ENCODE peak calls at places on chromosomes 3 and 15, in five cellular contexts. One of them, this sample, is unnamed.

GRCh38 chr3:65714138-65714537 is 324.6 kb downstream of the MAGI1 start:
- DNase-seq in fibroblast of villous mesenchyme: peak
- DNase-seq in GM12878: no peak
- DNase-seq in HCT116: no peak
- DNase-seq in fibroblast of pulmonary artery: peak
- DNase-seq in this sample: peak

GRCh38 chr3:102532901-102533300 is 98.1 kb downstream of the ZPLD1 start:
- DNase-seq in fibroblast of pulmonary artery: peak
- DNase-seq in fibroblast of villous mesenchyme: peak
- DNase-seq in GM12878: no peak
- DNase-seq in HCT116: no peak
- DNase-seq in this sample: peak

GRCh38 chr15:67480741-67481140 is 40.2 kb upstream of the C15orf61 start:
- DNase-seq in fibroblast of pulmonary artery: no peak
- DNase-seq in GM12878: no peak
- DNase-seq in HCT116: no peak
- DNase-seq in fibroblast of villous mesenchyme: no peak
- DNase-seq in this sample: peak

GRCh38 chr3:132399054-132399929 is 18.0 kb upstream of the DNAJC13 start:
- DNase-seq in HCT116: peak
- DNase-seq in fibroblast of pulmonary artery: peak
- DNase-seq in fibroblast of villous mesenchyme: peak
- DNase-seq in GM12878: no peak
- DNase-seq in this sample: peak

GRCh38 chr15:96334705-96335428 is 4.4 kb downstream of the NR2F2 start:
- DNase-seq in HCT116: no peak
- DNase-seq in GM12878: no peak
- DNase-seq in fibroblast of pulmonary artery: peak
- DNase-seq in fibroblast of villous mesenchyme: peak
- DNase-seq in this sample: peak

GRCh38 chr3:181382656-181383055 is 329.1 kb upstream of the SOX2 start:
- DNase-seq in fibroblast of pulmonary artery: no peak
- DNase-seq in HCT116: no peak
- DNase-seq in GM12878: no peak
- DNase-seq in fibroblast of villous mesenchyme: no peak
- DNase-seq in this sample: no peak

GRCh38 chr15:75200765-75201608 is 695 bp upstream of the C15orf39 start:
- DNase-seq in GM12878: no peak
- DNase-seq in fibroblast of pulmonary artery: peak
- DNase-seq in fibroblast of villous mesenchyme: peak
- DNase-seq in HCT116: peak
- DNase-seq in this sample: peak

GRCh38 chr3:99319961-99320360 is 318.4 kb upstream of the COL8A1 start:
- DNase-seq in fibroblast of villous mesenchyme: peak
- DNase-seq in fibroblast of pulmonary artery: peak
- DNase-seq in HCT116: no peak
- DNase-seq in GM12878: no peak
- DNase-seq in this sample: peak

GRCh38 chr3:58306662-58307286 is 454 bp downstream of the HTD2 start:
- DNase-seq in HCT116: no peak
- DNase-seq in GM12878: no peak
- DNase-seq in fibroblast of pulmonary artery: peak
- DNase-seq in fibroblast of villous mesenchyme: peak
- DNase-seq in this sample: no peak

GRCh38 chr3:116065496-116065895 is 379.8 kb downstream of the LSAMP start:
- DNase-seq in fibroblast of pulmonary artery: no peak
- DNase-seq in GM12878: no peak
- DNase-seq in fibroblast of villous mesenchyme: no peak
- DNase-seq in HCT116: no peak
- DNase-seq in this sample: no peak

GRCh38 chr15:45551691-45552090 is 29.1 kb upstream of the SLC30A4 start:
- DNase-seq in GM12878: no peak
- DNase-seq in HCT116: no peak
- DNase-seq in fibroblast of pulmonary artery: peak
- DNase-seq in fibroblast of villous mesenchyme: no peak
- DNase-seq in this sample: peak

GRCh38 chr3:12471228-12471627 is 13.1 kb upstream of the TSEN2 start:
- DNase-seq in fibroblast of pulmonary artery: no peak
- DNase-seq in GM12878: no peak
- DNase-seq in HCT116: peak
- DNase-seq in fibroblast of villous mesenchyme: no peak
- DNase-seq in this sample: no peak

GRCh38 chr15:60840703-60841411 is 361.9 kb upstream of the ICE2 start:
- DNase-seq in fibroblast of pulmonary artery: no peak
- DNase-seq in HCT116: no peak
- DNase-seq in GM12878: no peak
- DNase-seq in fibroblast of villous mesenchyme: no peak
- DNase-seq in this sample: no peak

GRCh38 chr15:68994149-68994548 is 20.3 kb upstream of the NOX5 start:
- DNase-seq in GM12878: no peak
- DNase-seq in fibroblast of pulmonary artery: peak
- DNase-seq in HCT116: no peak
- DNase-seq in fibroblast of villous mesenchyme: no peak
- DNase-seq in this sample: peak

GRCh38 chr3:13709706-13710105 is 160.8 kb downstream of the FBLN2 start:
- DNase-seq in HCT116: no peak
- DNase-seq in GM12878: no peak
- DNase-seq in fibroblast of villous mesenchyme: no peak
- DNase-seq in fibroblast of pulmonary artery: no peak
- DNase-seq in this sample: no peak

GRCh38 chr3:45273681-45274515 is 47.8 kb upstream of the TMEM158 start:
- DNase-seq in fibroblast of villous mesenchyme: peak
- DNase-seq in GM12878: no peak
- DNase-seq in HCT116: no peak
- DNase-seq in fibroblast of pulmonary artery: no peak
- DNase-seq in this sample: peak

GRCh38 chr3:123700791-123701712 is 116.2 kb upstream of the HACD2 start:
- DNase-seq in HCT116: no peak
- DNase-seq in fibroblast of villous mesenchyme: peak
- DNase-seq in GM12878: no peak
- DNase-seq in fibroblast of pulmonary artery: no peak
- DNase-seq in this sample: no peak

GRCh38 chr15:67018026-67018425 is 47.4 kb upstream of the SMAD3 start:
- DNase-seq in fibroblast of villous mesenchyme: no peak
- DNase-seq in fibroblast of pulmonary artery: no peak
- DNase-seq in GM12878: no peak
- DNase-seq in HCT116: no peak
- DNase-seq in this sample: no peak

DNA sequence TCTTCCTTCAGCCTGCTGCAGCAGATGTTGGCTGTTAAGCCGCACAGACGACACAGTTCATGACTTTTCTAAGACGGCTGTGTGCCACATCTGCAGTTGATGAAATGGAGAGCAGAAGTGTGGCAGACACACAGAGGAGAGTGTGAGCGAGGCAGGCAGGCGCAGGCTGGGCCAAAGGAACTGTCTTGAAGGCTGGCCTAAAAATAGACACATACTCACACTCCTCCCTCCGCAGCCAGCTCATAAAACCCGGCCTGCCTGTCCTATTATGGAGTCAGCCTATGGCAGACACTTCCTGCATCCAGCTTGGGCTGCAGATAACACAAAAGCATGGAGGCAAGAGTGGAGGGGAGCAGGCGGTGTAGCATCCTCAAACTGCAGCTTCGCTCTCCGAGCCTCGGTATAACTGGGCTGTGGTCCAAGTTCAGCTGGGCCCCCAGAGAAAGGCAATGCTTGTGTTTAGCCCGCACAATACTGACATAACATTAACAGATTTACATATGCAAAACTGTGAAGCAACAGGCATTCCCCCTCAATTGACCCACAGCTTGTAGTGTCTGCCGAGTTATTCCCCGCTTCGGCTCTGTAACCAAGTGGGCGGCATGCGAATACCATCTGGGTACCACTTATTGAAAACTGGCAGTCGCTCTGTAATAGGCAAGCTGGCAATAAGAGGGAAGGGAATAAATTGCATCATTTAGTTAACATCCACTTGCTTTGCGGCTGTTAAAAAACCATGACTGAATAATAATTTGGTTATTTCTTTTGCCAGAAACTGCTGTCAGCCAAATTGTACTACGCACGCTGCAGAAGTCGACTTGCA is 40.8 kb downstream of the FOXP1 start:
- DNase-seq in fibroblast of villous mesenchyme: peak
- DNase-seq in GM12878: no peak
- DNase-seq in HCT116: no peak
- DNase-seq in fibroblast of pulmonary artery: peak
- DNase-seq in this sample: peak
- H3K4me3 ChIP-seq in fibroblast of villous mesenchyme: no peak
- H3K4me3 ChIP-seq in GM12878: no peak
- H3K4me3 ChIP-seq in HCT116: no peak
- H3K4me3 ChIP-seq in fibroblast of pulmonary artery: no peak
- H3K4me3 ChIP-seq in this sample: peak

GRCh38 chr3:52268036-52268435 is 10.4 kb downstream of the WDR82 start:
- DNase-seq in HCT116: no peak
- DNase-seq in fibroblast of villous mesenchyme: no peak
- DNase-seq in GM12878: no peak
- DNase-seq in fibroblast of pulmonary artery: no peak
- DNase-seq in this sample: no peak

GRCh38 chr3:52270252-52270754 is 8.1 kb downstream of the WDR82 start:
- DNase-seq in GM12878: no peak
- DNase-seq in HCT116: no peak
- DNase-seq in fibroblast of villous mesenchyme: peak
- DNase-seq in fibroblast of pulmonary artery: no peak
- DNase-seq in this sample: no peak

GRCh38 chr3:52262447-52262846 is 16.0 kb downstream of the WDR82 start:
- DNase-seq in fibroblast of villous mesenchyme: no peak
- DNase-seq in GM12878: no peak
- DNase-seq in fibroblast of pulmonary artery: no peak
- DNase-seq in HCT116: no peak
- DNase-seq in this sample: no peak

GRCh38 chr3:52259448-52259847 is 13.9 kb downstream of the PPM1M start:
- DNase-seq in HCT116: no peak
- DNase-seq in fibroblast of pulmonary artery: no peak
- DNase-seq in GM12878: no peak
- DNase-seq in fibroblast of villous mesenchyme: no peak
- DNase-seq in this sample: no peak

DNA sequence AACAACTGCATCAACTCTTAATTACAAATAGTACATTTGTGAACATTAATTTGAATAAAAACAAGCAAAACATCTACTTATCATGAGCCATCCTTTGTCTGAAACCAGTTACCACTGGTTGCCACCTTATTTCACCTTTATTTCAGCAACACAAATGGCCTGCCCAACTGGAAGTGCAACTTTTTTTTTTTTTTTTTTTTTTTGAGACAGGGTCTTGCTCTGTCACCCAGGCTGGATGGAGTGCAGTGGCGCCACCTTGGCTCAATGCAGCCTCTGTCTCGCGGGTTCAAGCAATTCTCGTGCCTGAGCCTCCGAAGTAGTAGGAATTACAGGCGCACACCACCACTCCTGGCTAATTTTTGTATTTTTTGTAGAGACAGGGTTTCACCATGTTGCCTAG is 13.1 kb downstream of the WDR82 start:
- DNase-seq in GM12878: no peak
- DNase-seq in fibroblast of villous mesenchyme: no peak
- DNase-seq in HCT116: no peak
- DNase-seq in fibroblast of pulmonary artery: no peak
- DNase-seq in this sample: no peak
- TF ChIP-seq CTCF in GM12878: no peak
- TF ChIP-seq CTCF in fibroblast of villous mesenchyme: no peak
- TF ChIP-seq CTCF in HCT116: no peak
- TF ChIP-seq CTCF in fibroblast of pulmonary artery: no peak
- TF ChIP-seq CTCF in this sample: no peak

GRCh38 chr3:187807086-187807862 is 62.0 kb upstream of the BCL6 start:
- DNase-seq in GM12878: no peak
- DNase-seq in fibroblast of villous mesenchyme: peak
- DNase-seq in HCT116: no peak
- DNase-seq in fibroblast of pulmonary artery: peak
- DNase-seq in this sample: peak
- H3K4me3 ChIP-seq in GM12878: no peak
- H3K4me3 ChIP-seq in fibroblast of villous mesenchyme: no peak
- H3K4me3 ChIP-seq in HCT116: no peak
- H3K4me3 ChIP-seq in fibroblast of pulmonary artery: no peak
- H3K4me3 ChIP-seq in this sample: no peak

GRCh38 chr15:35910227-35910626 is 364.3 kb upstream of the DPH6 start:
- DNase-seq in fibroblast of pulmonary artery: no peak
- DNase-seq in fibroblast of villous mesenchyme: no peak
- DNase-seq in GM12878: no peak
- DNase-seq in HCT116: no peak
- DNase-seq in this sample: no peak

GRCh38 chr15:35911052-35911780 is 365.3 kb upstream of the DPH6 start:
- DNase-seq in HCT116: no peak
- DNase-seq in fibroblast of villous mesenchyme: no peak
- DNase-seq in fibroblast of pulmonary artery: no peak
- DNase-seq in GM12878: no peak
- DNase-seq in this sample: no peak

GRCh38 chr15:35914573-35914972 is 368.6 kb upstream of the DPH6 start:
- DNase-seq in fibroblast of pulmonary artery: no peak
- DNase-seq in HCT116: no peak
- DNase-seq in GM12878: no peak
- DNase-seq in fibroblast of villous mesenchyme: no peak
- DNase-seq in this sample: no peak

GRCh38 chr15:35909414-35909813 is 363.4 kb upstream of the DPH6 start:
- DNase-seq in fibroblast of pulmonary artery: no peak
- DNase-seq in GM12878: no peak
- DNase-seq in HCT116: no peak
- DNase-seq in fibroblast of villous mesenchyme: no peak
- DNase-seq in this sample: no peak

DNA sequence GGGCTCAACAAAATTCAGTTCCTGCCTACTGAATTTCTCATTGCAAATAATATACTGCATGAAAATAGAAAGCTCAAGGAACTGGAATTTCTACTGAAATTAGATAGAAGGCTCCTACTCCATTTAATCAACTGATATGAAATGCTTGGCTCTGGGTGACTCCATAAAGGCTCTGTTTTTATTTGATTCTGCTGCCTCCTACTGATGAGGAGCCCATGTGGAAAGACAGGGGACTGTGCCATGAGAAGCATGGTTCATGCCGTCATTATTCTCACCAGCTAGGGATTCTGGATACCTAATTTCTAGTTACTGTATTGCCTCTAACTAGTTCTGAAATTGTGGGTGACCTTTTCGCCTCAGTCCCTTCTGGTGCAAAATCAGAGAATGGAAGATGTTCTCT is 366.2 kb upstream of the DPH6 start:
- DNase-seq in fibroblast of pulmonary artery: peak
- DNase-seq in HCT116: no peak
- DNase-seq in fibroblast of villous mesenchyme: peak
- DNase-seq in GM12878: no peak
- DNase-seq in this sample: no peak
- TF ChIP-seq CTCF in fibroblast of pulmonary artery: peak
- TF ChIP-seq CTCF in HCT116: no peak
- TF ChIP-seq CTCF in fibroblast of villous mesenchyme: peak
- TF ChIP-seq CTCF in GM12878: no peak
- TF ChIP-seq CTCF in this sample: peak